ENCODE peak calls at places on chromosomes 12 and 14, in five cellular contexts. W, O, I, X and B are unnamed samples.

GRCh38 chr12:126895946-126896520 is 1370.9 kb upstream of the TMEM132C start:
- DNase-seq in W (no peak), O (peak), X (no peak), I (no peak), B (no peak)

GRCh38 chr14:47959753-47960152 is 284.3 kb upstream of the MDGA2 start:
- DNase-seq in O (no peak), W (no peak), X (no peak), I (no peak), B (no peak)

GRCh38 chr14:21840765-21841164 is 167.1 kb upstream of the OR4E1 start:
- DNase-seq in X (no peak), O (peak), I (no peak), W (no peak), B (no peak)

GRCh38 chr12:56082967-56083366 is 3.0 kb downstream of the ERBB3 start:
- DNase-seq in O (no peak), X (no peak), W (no peak), I (no peak), B (no peak)

GRCh38 chr14:100904307-100905019 is 941 bp upstream of the RTL1 start:
- DNase-seq in I (no peak), W (no peak), X (no peak), O (no peak), B (no peak)

GRCh38 chr14:90986510-90986909 is 73.9 kb downstream of the RPS6KA5 start:
- DNase-seq in X (no peak), I (no peak), O (no peak), W (no peak), B (no peak)

GRCh38 chr12:92871121-92871520 is 58.0 kb downstream of the EEA1 start:
- DNase-seq in W (peak), X (no peak), O (no peak), I (no peak), B (no peak)

GRCh38 chr12:53252349-53252916 is 15.7 kb upstream of the ESPL1 start:
- DNase-seq in O (no peak), W (no peak), X (no peak), I (no peak), B (no peak)

GRCh38 chr14:72303930-72304329 is 371.7 kb downstream of the RGS6 start:
- DNase-seq in O (no peak), W (no peak), X (no peak), I (no peak), B (peak)

GRCh38 chr12:114812384-114812783 is 128.4 kb upstream of the TBX3 start:
- DNase-seq in I (no peak), X (no peak), O (no peak), W (no peak), B (no peak)

GRCh38 chr14:30551460-30551859 is 7.5 kb upstream of the G2E3 start:
- DNase-seq in W (no peak), X (no peak), O (no peak), I (no peak), B (no peak)

GRCh38 chr12:14876833-14877232 is 8.8 kb downstream of the MGP start:
- DNase-seq in W (no peak), X (no peak), I (no peak), O (no peak), B (no peak)

GRCh38 chr14:61178226-61179060 is 102.7 kb downstream of the TMEM30B start:
- DNase-seq in I (no peak), X (no peak), O (peak), W (peak), B (peak)

GRCh38 chr12:19018302-19018980 is 111.1 kb upstream of the PLEKHA5 start:
- DNase-seq in O (peak), X (no peak), W (peak), I (no peak), B (no peak)

GRCh38 chr14:44742202-44742601 is 219.5 kb downstream of the KLHL28 start:
- DNase-seq in O (no peak), X (no peak), W (no peak), I (no peak), B (no peak)

GRCh38 chr14:34134484-34134883 is 183.6 kb upstream of the EGLN3 start:
- DNase-seq in O (no peak), X (no peak), I (no peak), W (no peak), B (no peak)

GRCh38 chr12:12705833-12706520 is 10.0 kb upstream of the GPR19 start:
- DNase-seq in X (no peak), W (no peak), O (no peak), I (no peak), B (peak)
- TF ChIP-seq CTCF in X (no peak), W (no peak), O (no peak), I (no peak), B (no peak)

GRCh38 chr12:68759852-68760251 is 13.9 kb downstream of the SLC35E3 start:
- DNase-seq in I (no peak), O (peak), W (no peak), X (no peak), B (no peak)
- TF ChIP-seq CTCF in I (no peak), O (no peak), W (no peak), X (no peak), B (no peak)

DNA sequence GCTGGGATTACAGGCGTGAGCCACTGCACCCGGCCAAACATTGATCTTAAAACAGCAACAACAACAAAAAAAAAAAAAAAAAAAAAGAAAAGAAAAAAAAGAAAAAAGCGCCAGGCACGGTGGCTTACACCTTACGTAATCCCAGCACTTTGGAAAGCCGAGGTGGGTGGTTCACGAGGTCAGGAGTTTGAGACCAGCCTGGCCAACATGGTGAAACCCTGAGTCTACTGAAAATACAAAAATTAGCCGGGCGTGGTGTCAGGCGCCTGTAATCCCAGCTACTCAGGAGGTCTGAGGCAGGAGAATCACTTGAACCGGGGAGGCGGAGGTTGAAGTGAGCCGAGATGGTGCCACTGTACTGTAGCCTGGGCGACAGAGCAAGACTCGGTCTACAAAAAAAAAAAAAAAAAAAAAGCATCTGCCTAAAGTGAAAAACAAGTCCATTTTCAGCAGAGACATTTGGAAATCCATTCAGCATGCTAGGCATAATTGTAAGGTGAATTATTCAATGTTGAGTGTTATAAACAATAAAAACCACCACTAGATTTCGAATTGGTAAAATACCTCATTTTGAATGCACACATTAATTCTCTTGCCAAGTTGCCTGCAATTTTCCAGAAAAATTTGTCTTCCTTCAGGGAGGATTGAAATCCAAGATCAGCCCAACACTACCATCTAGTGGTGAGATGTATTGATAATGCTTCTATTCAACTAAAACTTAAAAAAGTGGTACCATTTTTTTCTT is 8.0 kb upstream of the CERS5 start:
- DNase-seq in O (peak), I (no peak), X (no peak), W (no peak), B (no peak)
- TF ChIP-seq CTCF in O (peak), I (peak), X (peak), W (peak), B (peak)

DNA sequence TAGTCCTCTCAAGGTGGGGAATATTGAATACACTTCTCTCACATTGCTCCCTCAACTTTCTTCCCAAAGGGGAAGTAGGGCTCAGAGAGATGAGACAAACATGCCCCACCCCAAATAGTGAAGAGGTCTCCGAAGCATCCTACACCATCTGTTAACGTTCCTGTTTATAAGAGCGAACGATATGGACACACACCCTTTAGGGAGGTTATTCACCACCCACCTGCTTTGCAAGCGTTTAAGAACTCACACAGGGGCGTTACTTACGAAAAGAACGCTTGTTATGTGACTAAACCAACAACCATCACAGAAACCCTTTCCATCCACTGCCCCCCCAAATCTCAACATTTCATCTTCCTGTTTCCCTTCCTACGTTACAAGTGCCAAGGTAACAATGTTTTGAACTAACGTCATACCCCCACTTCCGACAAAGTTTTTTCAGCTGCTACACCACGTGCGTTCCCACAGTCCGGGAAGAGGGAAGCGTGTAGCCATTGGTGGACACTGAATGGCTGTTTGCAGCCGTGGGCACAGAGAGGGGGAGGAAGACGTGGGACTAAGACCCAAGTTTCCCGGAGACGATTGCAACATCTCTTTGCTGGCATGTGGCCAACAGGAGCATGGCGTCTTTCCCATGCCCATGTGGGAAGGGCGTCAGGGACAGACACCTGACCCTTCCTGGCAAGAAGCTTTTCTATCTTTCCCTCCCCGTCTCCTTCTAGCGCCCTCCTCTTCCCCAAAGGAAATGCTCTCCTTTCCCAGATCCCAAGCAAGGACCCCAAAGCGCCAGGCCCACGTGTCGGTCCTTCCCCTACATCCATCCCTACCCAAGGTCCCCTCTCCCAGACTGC is 1.2 kb downstream of the YBX3 start:
- DNase-seq in W (peak), I (peak), O (peak), X (no peak), B (peak)
- TF ChIP-seq CTCF in W (no peak), I (no peak), O (no peak), X (no peak), B (no peak)

DNA sequence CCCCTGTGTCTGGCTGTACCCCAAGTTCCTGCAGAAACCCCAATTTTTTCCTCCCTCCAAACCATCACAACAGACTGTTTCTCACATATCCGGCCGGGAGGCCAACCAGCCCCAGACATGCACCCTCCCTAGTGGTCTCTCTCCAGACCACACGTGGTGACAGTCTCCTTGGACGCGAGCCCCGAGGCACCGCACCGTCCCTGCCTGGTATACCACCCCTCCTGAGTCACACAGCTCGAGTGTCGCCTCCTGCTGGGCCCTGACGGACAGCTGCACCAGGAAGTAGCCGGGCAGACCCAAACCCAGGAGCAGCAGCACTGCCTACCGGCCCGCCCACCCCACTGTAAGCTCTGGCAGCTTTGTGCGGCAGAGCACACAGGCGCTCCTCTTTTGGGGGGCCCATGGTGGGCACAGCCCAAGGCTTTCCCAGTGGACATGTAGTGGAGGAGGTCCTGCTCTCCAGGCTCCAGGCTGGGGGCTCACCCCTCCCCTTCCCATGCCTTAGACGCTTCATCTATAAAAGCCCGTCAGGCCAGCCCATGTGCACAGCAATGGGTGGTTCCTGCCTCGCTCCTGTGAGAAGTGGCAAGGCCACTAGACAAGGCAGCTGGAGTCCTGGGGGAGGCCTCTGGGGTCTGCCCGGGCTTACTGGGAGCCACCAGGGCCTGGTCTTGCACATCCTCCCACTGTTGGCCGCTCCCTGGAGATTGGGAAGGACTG is 97.5 kb downstream of the RFLNA start:
- DNase-seq in I (no peak), W (no peak), O (peak), X (no peak), B (peak)
- TF ChIP-seq CTCF in I (peak), W (peak), O (peak), X (peak), B (no peak)

DNA sequence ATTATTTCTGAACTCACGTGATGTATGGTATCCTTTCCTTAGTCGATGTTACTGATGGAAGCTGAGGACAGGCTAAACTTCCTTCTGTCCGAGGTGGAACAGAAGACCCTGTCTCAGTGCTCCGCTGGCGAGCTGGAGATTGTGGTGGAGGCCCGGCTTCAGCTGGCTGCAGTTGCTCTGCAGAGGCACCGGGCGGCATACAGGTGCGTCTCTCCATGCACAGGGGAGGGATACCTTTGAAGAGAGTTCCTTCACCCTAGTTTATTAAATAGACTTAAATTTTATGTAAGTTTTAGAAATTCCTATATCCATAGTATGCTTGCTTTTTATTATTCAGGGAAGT is 186.7 kb upstream of the NEDD1 start:
- DNase-seq in I (no peak), X (no peak), O (no peak), W (no peak), B (peak)
- TF ChIP-seq CTCF in I (no peak), X (peak), O (no peak), W (no peak), B (no peak)